ENCODE peak calls at places on chromosomes 13 and 19, in nine cellular contexts. D is globus pallidus; Q is activated T-helper 1 cell treated with anti-CD3 and anti-CD28 coated beads, Interleukin-12 subunit alpha, Interleukin-12 subunit beta, Interleukin-2, Interleukin-4 antibody, amounts not matched to agents 30 ng/mL and 10 ng/mL and 1 ng/mL, durations not matched to agents 14 hours and 24 hours and 36 hours; H is NCI-H1105; E is kidney epithelial cell; N is endothelial cell; M is GM10248; W is AML-193; R is effector memory CD4-positive, alpha-beta T cell. S is an unnamed sample.

GRCh38 chr13:110807546-110807945 is 94.0 kb downstream of the ING1 start:
- DNase-seq in D (no peak), Q (no peak), H (no peak), E (no peak), N (no peak), M (no peak), W (no peak), R (no peak), S (no peak)

GRCh38 chr19:7907544-7907943 is 3.9 kb downstream of the MAP2K7 start:
- DNase-seq in D (no peak), Q (no peak), H (no peak), E (no peak), N (no peak), M (no peak), W (no peak), R (no peak), S (no peak)

GRCh38 chr19:4361152-4362037 is 18.0 kb downstream of the MPND start:
- DNase-seq in D (no peak), Q (no peak), H (no peak), E (no peak), N (no peak), M (no peak), W (no peak), R (no peak), S (no peak)

GRCh38 chr19:19538077-19538764 is at the start of gene CILP2:
- DNase-seq in D (no peak), Q (no peak), H (peak; percentile 67), E (no peak), N (peak; percentile 57), M (peak; percentile 70), W (no peak), R (peak; percentile 29), S (no peak)

GRCh38 chr13:50129065-50129922 is 114.0 kb downstream of the KCNRG start:
- DNase-seq in D (no peak), Q (peak; percentile 25), H (no peak), E (no peak), N (no peak), M (no peak), W (no peak), R (no peak), S (no peak)

GRCh38 chr19:17575871-17576757 is 20.7 kb downstream of the COLGALT1 start:
- DNase-seq in D (no peak), Q (no peak), H (no peak), E (no peak), N (no peak), M (peak; percentile 6), W (no peak), R (no peak), S (no peak)

GRCh38 chr13:40120288-40120687 is 464.8 kb downstream of the COG6 start:
- DNase-seq in D (no peak), Q (no peak), H (no peak), E (no peak), N (no peak), M (no peak), W (no peak), R (no peak), S (no peak)

GRCh38 chr19:48354332-48354992 is 9.3 kb downstream of the TMEM143 start:
- DNase-seq in D (no peak), Q (no peak), H (no peak), E (no peak), N (no peak), M (no peak), W (no peak), R (no peak), S (no peak)

GRCh38 chr13:33280923-33281322 is 4.6 kb downstream of the STARD13 start:
- DNase-seq in D (no peak), Q (no peak), H (no peak), E (no peak), N (no peak), M (no peak), W (no peak), R (no peak), S (no peak)

GRCh38 chr19:36421749-36422481 is 3.5 kb upstream of the ZFP82 start:
- DNase-seq in D (no peak), Q (no peak), H (no peak), E (no peak), N (no peak), M (no peak), W (no peak), R (no peak), S (no peak)

GRCh38 chr13:38914070-38914469 is 76.6 kb downstream of the STOML3 start:
- DNase-seq in D (no peak), Q (no peak), H (no peak), E (no peak), N (no peak), M (no peak), W (no peak), R (no peak), S (no peak)

GRCh38 chr19:18774107-18774506 is 17.0 kb downstream of the COMP start:
- DNase-seq in D (no peak), Q (no peak), H (no peak), E (no peak), N (no peak), M (no peak), W (no peak), R (no peak), S (no peak)

GRCh38 chr19:2578911-2579677 is 103.2 kb downstream of the GADD45B start:
- DNase-seq in D (peak; percentile 75), Q (peak; percentile 53), H (peak; percentile 60), E (no peak), N (peak; percentile 85), M (peak; percentile 83), W (no peak), R (peak; percentile 36), S (peak; percentile 43)

GRCh38 chr13:19927117-19927734 is 31.3 kb upstream of the ZMYM2 start:
- DNase-seq in D (peak; percentile 11), Q (no peak), H (no peak), E (no peak), N (no peak), M (peak; percentile 30), W (peak; percentile 52), R (no peak), S (no peak)

GRCh38 chr19:7109678-7110289 is 40.3 kb downstream of the ZNF557 start:
- DNase-seq in D (no peak), Q (no peak), H (no peak), E (no peak), N (no peak), M (no peak), W (no peak), R (no peak), S (no peak)

GRCh38 chr19:17841810-17842662 is 5.7 kb downstream of the JAK3 start:
- DNase-seq in D (no peak), Q (peak; percentile 46), H (peak; percentile 96), E (peak; percentile 39), N (peak; percentile 88), M (peak; percentile 53), W (no peak), R (peak; percentile 22), S (peak; percentile 25)

GRCh38 chr19:36973021-36973843 is 57.1 kb downstream of the ZNF568 start:
- DNase-seq in D (peak; percentile 91), Q (peak; percentile 67), H (peak; percentile 80), E (peak; percentile 38), N (peak; percentile 78), M (peak; percentile 51), W (peak; percentile 87), R (peak; percentile 39), S (no peak)

GRCh38 chr13:107993239-107993948 is 221.9 kb downstream of the LIG4 start:
- DNase-seq in D (no peak), Q (no peak), H (no peak), E (peak; percentile 16), N (no peak), M (no peak), W (no peak), R (no peak), S (no peak)

GRCh38 chr13:95382906-95383305 is 81.7 kb upstream of the ABCC4 start:
- DNase-seq in D (no peak), Q (no peak), H (no peak), E (no peak), N (no peak), M (no peak), W (no peak), R (no peak), S (no peak)

GRCh38 chr13:31945202-31945978 is 86.2 kb upstream of the FRY start:
- DNase-seq in D (no peak), Q (no peak), H (peak; percentile 76), E (peak; percentile 89), N (no peak), M (no peak), W (no peak), R (no peak), S (peak; percentile 57)

GRCh38 chr13:43239441-43239840 is 216.1 kb downstream of the DNAJC15 start:
- DNase-seq in D (no peak), Q (no peak), H (no peak), E (no peak), N (no peak), M (no peak), W (no peak), R (no peak), S (no peak)

GRCh38 chr19:4456566-4456842 is 1.1 kb downstream of the UBXN6 start:
- DNase-seq in D (no peak), Q (no peak), H (no peak), E (no peak), N (peak; percentile 44), M (no peak), W (no peak), R (no peak), S (no peak)

GRCh38 chr13:79799466-79799865 is 318.5 kb downstream of the NDFIP2 start:
- DNase-seq in D (no peak), Q (no peak), H (no peak), E (no peak), N (no peak), M (no peak), W (no peak), R (no peak), S (no peak)

GRCh38 chr19:49849433-49850220 is 1.3 kb upstream of the PTOV1 start:
- DNase-seq in D (no peak), Q (no peak), H (no peak), E (no peak), N (no peak), M (no peak), W (no peak), R (no peak), S (no peak)

GRCh38 chr13:110415669-110416068 is 108.6 kb downstream of the COL4A2 start:
- DNase-seq in D (no peak), Q (no peak), H (no peak), E (no peak), N (no peak), M (no peak), W (no peak), R (no peak), S (no peak)

GRCh38 chr19:1189419-1189818 is 15.4 kb upstream of the SBNO2 start:
- DNase-seq in D (no peak), Q (peak; percentile 56), H (no peak), E (peak; percentile 82), N (no peak), M (no peak), W (no peak), R (no peak), S (no peak)